ENCODE peak calls at places on chromosomes 7 and 10, in ten cellular contexts. B is cardiac muscle cell; R is AG04449; C is HCEC 1CT; Y is CD4-positive, alpha-beta T cell; V is brain microvascular endothelial cell; S is H7; P is iPS DF 6.9; M is SW 1271; Q is AG08396. E is an unnamed sample.

GRCh38 chr7:94069154-94069739 is 65.1 kb upstream of the BET1 start:
- DNase-seq in B (no peak), R (no peak), C (peak; percentile 21), Y (no peak), V (peak; percentile 65), S (no peak), P (no peak), M (no peak), Q (no peak), E (no peak)

GRCh38 chr7:680411-681127 is 45.9 kb upstream of the DNAAF5 start:
- DNase-seq in B (no peak), R (no peak), C (no peak), Y (peak; percentile 17), V (no peak), S (no peak), P (no peak), M (no peak), Q (no peak), E (peak; percentile 59)

GRCh38 chr7:51702673-51703072 is 386.1 kb upstream of the COBL start:
- DNase-seq in B (no peak), R (no peak), C (no peak), Y (no peak), V (no peak), S (no peak), P (no peak), M (no peak), Q (no peak), E (no peak)

GRCh38 chr10:30219977-30220751 is 128.9 kb downstream of the MTPAP start:
- DNase-seq in B (peak; percentile 75), R (no peak), C (no peak), Y (no peak), V (peak; percentile 34), S (no peak), P (no peak), M (no peak), Q (peak; percentile 36), E (peak; percentile 69)

GRCh38 chr10:44860811-44861751 is 50.1 kb upstream of the TMEM72 start:
- DNase-seq in B (peak; percentile 60), R (peak; percentile 82), C (peak; percentile 24), Y (no peak), V (peak; percentile 90), S (peak; percentile 30), P (no peak), M (no peak), Q (peak; percentile 79), E (peak; percentile 98)

GRCh38 chr10:84685047-84685660 is 356.8 kb downstream of the CCSER2 start:
- DNase-seq in B (no peak), R (no peak), C (no peak), Y (no peak), V (no peak), S (no peak), P (no peak), M (no peak), Q (no peak), E (no peak)

GRCh38 chr10:96387151-96387550 is 28.3 kb upstream of the OPALIN start:
- DNase-seq in B (no peak), R (no peak), C (no peak), Y (no peak), V (no peak), S (no peak), P (no peak), M (no peak), Q (peak; percentile 32), E (peak; percentile 72)

GRCh38 chr7:66847879-66848810 is 72.9 kb upstream of the TMEM248 start:
- DNase-seq in B (peak; percentile 82), R (peak; percentile 37), C (peak; percentile 65), Y (no peak), V (peak; percentile 56), S (peak; percentile 46), P (no peak), M (no peak), Q (no peak), E (peak; percentile 70)

GRCh38 chr10:110857265-110858158 is 14.2 kb upstream of the PDCD4 start:
- DNase-seq in B (peak; percentile 78), R (no peak), C (no peak), Y (no peak), V (peak; percentile 18), S (no peak), P (no peak), M (no peak), Q (no peak), E (no peak)

GRCh38 chr10:46558411-46559185 is 2.1 kb upstream of the GPRIN2 start:
- DNase-seq in B (no peak), R (no peak), C (no peak), Y (no peak), V (no peak), S (no peak), P (no peak), M (no peak), Q (no peak), E (no peak)

GRCh38 chr10:1853801-1854200 is 116.5 kb upstream of the ADARB2 start:
- DNase-seq in B (no peak), R (no peak), C (no peak), Y (no peak), V (no peak), S (no peak), P (no peak), M (no peak), Q (no peak), E (no peak)

GRCh38 chr10:29120216-29120615 is 168.7 kb upstream of the LYZL1 start:
- DNase-seq in B (peak; percentile 75), R (no peak), C (peak; percentile 59), Y (no peak), V (peak; percentile 75), S (no peak), P (no peak), M (no peak), Q (no peak), E (peak; percentile 55)